ENCODE peak calls at places on chromosomes 6 and 20, in four cellular contexts. One of them, this sample, is unnamed.
A peak's percentile ranks its signal among the peaks of the same experiment; 100 is the strongest.

GRCh38 chr6:10322991-10323390 is 91.9 kb downstream of the TFAP2A start:
- DNase-seq in bronchial epithelial cell: peak; percentile 60
- DNase-seq in ascending aorta: no peak
- DNase-seq in stomach: no peak
- DNase-seq in this sample: no peak

GRCh38 chr6:133241901-133242760 is 974 bp downstream of the EYA4 start:
- DNase-seq in bronchial epithelial cell: peak; percentile 42
- DNase-seq in ascending aorta: no peak
- DNase-seq in stomach: no peak
- DNase-seq in this sample: peak; percentile 68

GRCh38 chr6:146028250-146028789 is 542 bp upstream of the GRM1 start:
- DNase-seq in bronchial epithelial cell: peak; percentile 32
- DNase-seq in ascending aorta: no peak
- DNase-seq in stomach: peak; percentile 55
- DNase-seq in this sample: peak; percentile 78

GRCh38 chr6:140912686-140913085 is 1220.0 kb upstream of the GJE1 start:
- DNase-seq in bronchial epithelial cell: peak; percentile 15
- DNase-seq in ascending aorta: no peak
- DNase-seq in stomach: no peak
- DNase-seq in this sample: no peak

GRCh38 chr6:26543953-26544352 is 5.8 kb downstream of the HMGN4 start:
- DNase-seq in bronchial epithelial cell: peak; percentile 29
- DNase-seq in ascending aorta: no peak
- DNase-seq in stomach: no peak
- DNase-seq in this sample: no peak

GRCh38 chr6:27288136-27289044 is 23.7 kb downstream of the POM121L2 start:
- DNase-seq in bronchial epithelial cell: no peak
- DNase-seq in ascending aorta: no peak
- DNase-seq in stomach: no peak
- DNase-seq in this sample: no peak

GRCh38 chr20:11020712-11021111 is 346.9 kb upstream of the JAG1 start:
- DNase-seq in bronchial epithelial cell: no peak
- DNase-seq in ascending aorta: no peak
- DNase-seq in stomach: no peak
- DNase-seq in this sample: no peak

GRCh38 chr20:17655865-17656489 is 26.1 kb downstream of the RRBP1 start:
- DNase-seq in bronchial epithelial cell: peak; percentile 57
- DNase-seq in ascending aorta: no peak
- DNase-seq in stomach: no peak
- DNase-seq in this sample: no peak

GRCh38 chr6:151303231-151303630 is 63.5 kb downstream of the AKAP12 start:
- DNase-seq in bronchial epithelial cell: no peak
- DNase-seq in ascending aorta: no peak
- DNase-seq in stomach: no peak
- DNase-seq in this sample: no peak

GRCh38 chr6:27494103-27494502 is 21.2 kb upstream of the ZNF184 start:
- DNase-seq in bronchial epithelial cell: no peak
- DNase-seq in ascending aorta: no peak
- DNase-seq in stomach: no peak
- DNase-seq in this sample: no peak

GRCh38 chr6:20056350-20056992 is 155.8 kb downstream of the MBOAT1 start:
- DNase-seq in bronchial epithelial cell: peak; percentile 51
- DNase-seq in ascending aorta: no peak
- DNase-seq in stomach: no peak
- DNase-seq in this sample: no peak

GRCh38 chr20:1562622-1563021 is 5.1 kb upstream of the SIRPD start:
- DNase-seq in bronchial epithelial cell: no peak
- DNase-seq in ascending aorta: no peak
- DNase-seq in stomach: no peak
- DNase-seq in this sample: no peak

GRCh38 chr20:32966881-32967781 is 37.1 kb downstream of the SUN5 start:
- DNase-seq in bronchial epithelial cell: no peak
- DNase-seq in ascending aorta: peak; percentile 35
- DNase-seq in stomach: peak; percentile 25
- DNase-seq in this sample: no peak

GRCh38 chr6:166862287-166862977 is 93.9 kb downstream of the RNASET2 start:
- DNase-seq in bronchial epithelial cell: no peak
- DNase-seq in ascending aorta: no peak
- DNase-seq in stomach: peak; percentile 44
- DNase-seq in this sample: no peak
- TF ChIP-seq CTCF in bronchial epithelial cell: no peak
- TF ChIP-seq CTCF in ascending aorta: peak; percentile 36
- TF ChIP-seq CTCF in stomach: no peak
- TF ChIP-seq CTCF in this sample: no peak

GRCh38 chr6:152976749-152977148 is 6.1 kb downstream of the FBXO5 start:
- DNase-seq in bronchial epithelial cell: no peak
- DNase-seq in ascending aorta: no peak
- DNase-seq in stomach: no peak
- DNase-seq in this sample: no peak
- H3K36me3 ChIP-seq in bronchial epithelial cell: no peaks in the 10 kb centered on the region
- H3K36me3 ChIP-seq in ascending aorta: peaks cover 32% of the 10 kb centered on the region
- H3K36me3 ChIP-seq in stomach: peaks cover 35% of the 10 kb centered on the region
- H3K36me3 ChIP-seq in this sample: peaks cover 17% of the 10 kb centered on the region

DNA sequence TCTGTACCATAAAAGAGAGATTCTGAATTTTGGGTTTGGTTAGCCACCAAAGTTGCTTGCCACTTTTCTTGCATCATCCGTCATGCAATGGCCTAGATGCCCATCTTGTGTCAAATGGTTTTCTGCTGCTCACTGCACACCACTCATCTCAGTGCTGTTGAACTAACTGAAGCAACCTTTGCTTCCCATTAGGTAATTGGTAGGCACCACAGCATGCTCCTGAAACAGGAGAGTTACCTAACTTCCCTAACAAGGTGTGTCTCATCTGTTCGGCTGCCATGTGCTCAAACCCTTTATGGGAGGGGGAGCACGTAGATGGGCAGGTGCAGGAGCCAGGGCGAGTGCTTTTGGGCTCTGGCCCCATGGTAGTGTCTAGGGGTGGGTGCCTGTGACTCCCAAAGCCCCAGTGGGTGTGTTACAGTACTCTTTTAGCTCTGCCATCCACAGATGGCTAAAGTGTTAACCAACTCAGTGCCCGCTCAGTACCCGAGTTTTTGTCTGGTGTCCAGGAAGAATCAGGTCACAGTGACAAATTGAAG is 147.4 kb upstream of the SPACA1 start:
- DNase-seq in bronchial epithelial cell: no peak
- DNase-seq in ascending aorta: no peak
- DNase-seq in stomach: no peak
- DNase-seq in this sample: no peak
- H3K27me3 ChIP-seq in bronchial epithelial cell: no peaks in the 10 kb centered on the region
- H3K27me3 ChIP-seq in ascending aorta: no peaks in the 10 kb centered on the region
- H3K27me3 ChIP-seq in stomach: no peaks in the 10 kb centered on the region
- H3K27me3 ChIP-seq in this sample: no peaks in the 10 kb centered on the region

DNA sequence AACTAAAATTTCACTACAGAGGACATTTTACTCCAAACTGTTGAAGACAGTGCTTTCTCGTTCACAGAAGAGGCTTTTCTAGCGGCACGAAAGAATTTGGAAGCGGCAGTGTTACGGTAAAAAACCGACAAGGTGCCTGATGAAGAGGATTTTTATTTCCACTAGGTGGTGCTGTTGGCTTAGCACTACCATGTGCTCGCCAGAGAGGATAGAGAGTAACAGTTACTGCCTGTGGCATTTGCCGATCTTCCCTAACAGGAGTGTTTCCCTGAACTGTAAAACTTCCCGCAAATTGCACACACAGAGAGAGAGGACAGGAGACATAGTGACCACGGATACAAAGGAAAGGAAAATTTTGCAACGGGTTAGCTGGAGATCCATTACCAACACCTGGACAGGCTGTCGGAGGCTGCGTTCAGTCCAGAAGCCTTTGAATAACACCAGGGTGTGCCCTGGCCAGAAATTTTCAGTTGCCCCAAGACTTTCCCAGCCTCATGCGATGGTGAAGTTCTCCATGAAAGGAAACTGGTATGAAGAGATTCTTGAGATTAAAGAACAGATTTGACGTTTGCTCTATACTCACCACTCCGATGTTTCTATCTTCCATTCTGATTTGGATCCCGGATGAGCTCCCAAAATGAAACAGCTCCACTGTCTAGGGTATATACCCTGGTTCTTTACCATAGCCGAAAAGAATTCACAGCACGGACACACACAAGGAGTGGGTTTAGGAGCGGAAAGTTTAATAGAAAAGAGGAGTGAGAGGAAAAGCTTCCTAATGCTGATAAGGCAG is 48.1 kb downstream of the HLA-DPB1 start:
- DNase-seq in bronchial epithelial cell: peak; percentile 33
- DNase-seq in ascending aorta: no peak
- DNase-seq in stomach: no peak
- DNase-seq in this sample: no peak
- TF ChIP-seq CTCF in bronchial epithelial cell: peak; percentile 40
- TF ChIP-seq CTCF in ascending aorta: peak; percentile 7
- TF ChIP-seq CTCF in stomach: no peak
- TF ChIP-seq CTCF in this sample: no peak

GRCh38 chr6:30599625-30600324 is 17.3 kb downstream of the PPP1R10 start:
- DNase-seq in bronchial epithelial cell: no peak
- DNase-seq in ascending aorta: no peak
- DNase-seq in stomach: no peak
- DNase-seq in this sample: no peak

GRCh38 chr6:30600576-30600975 is 16.5 kb downstream of the PPP1R10 start:
- DNase-seq in bronchial epithelial cell: no peak
- DNase-seq in ascending aorta: no peak
- DNase-seq in stomach: peak; percentile 28
- DNase-seq in this sample: no peak

GRCh38 chr6:30601815-30602641 is 15.0 kb downstream of the PPP1R10 start:
- DNase-seq in bronchial epithelial cell: no peak
- DNase-seq in ascending aorta: no peak
- DNase-seq in stomach: no peak
- DNase-seq in this sample: peak; percentile 54

GRCh38 chr6:30601436-30601814 is 15.6 kb downstream of the PPP1R10 start:
- DNase-seq in bronchial epithelial cell: no peak
- DNase-seq in ascending aorta: no peak
- DNase-seq in stomach: no peak
- DNase-seq in this sample: no peak

DNA sequence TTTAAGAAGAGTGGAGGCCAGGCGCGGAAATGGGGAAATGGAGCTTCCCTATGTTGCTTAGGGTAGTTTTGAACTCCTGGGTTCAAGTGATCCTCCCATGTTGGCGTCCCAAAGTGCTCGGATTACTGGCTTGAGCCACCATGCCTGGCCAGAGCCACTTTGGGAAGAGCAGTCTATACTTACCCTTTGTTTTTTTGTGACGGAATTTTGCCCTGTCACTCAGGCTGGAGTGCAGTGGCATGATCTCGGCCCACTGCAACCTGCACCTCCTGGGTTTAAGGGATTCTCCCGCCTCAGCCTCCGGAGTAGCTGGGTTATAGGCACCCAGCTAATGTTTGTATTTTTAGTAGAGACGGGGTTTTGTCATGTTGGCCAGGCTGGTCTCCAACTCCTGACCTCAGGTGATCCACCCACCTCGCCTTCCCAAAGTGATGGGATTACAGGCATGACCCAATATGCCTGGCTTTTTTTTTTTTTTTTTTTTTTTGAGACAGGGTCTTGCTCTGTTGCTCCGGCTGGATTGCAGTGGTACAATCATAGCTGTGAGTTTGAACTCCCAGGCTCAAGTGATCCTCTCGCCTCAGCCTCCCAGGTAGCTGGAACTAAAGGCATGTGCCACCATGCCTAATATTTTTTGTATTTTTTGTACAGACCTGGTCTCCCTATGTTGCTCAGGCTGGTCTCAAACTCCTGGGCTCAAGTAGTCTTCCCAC is 18.0 kb downstream of the PPP1R10 start:
- DNase-seq in bronchial epithelial cell: no peak
- DNase-seq in ascending aorta: no peak
- DNase-seq in stomach: no peak
- DNase-seq in this sample: no peak
- H3K36me3 ChIP-seq in bronchial epithelial cell: peaks cover 19% of the 10 kb centered on the region
- H3K36me3 ChIP-seq in ascending aorta: peaks cover 50% of the 10 kb centered on the region
- H3K36me3 ChIP-seq in stomach: peaks cover 52% of the 10 kb centered on the region
- H3K36me3 ChIP-seq in this sample: peaks cover 32% of the 10 kb centered on the region

DNA sequence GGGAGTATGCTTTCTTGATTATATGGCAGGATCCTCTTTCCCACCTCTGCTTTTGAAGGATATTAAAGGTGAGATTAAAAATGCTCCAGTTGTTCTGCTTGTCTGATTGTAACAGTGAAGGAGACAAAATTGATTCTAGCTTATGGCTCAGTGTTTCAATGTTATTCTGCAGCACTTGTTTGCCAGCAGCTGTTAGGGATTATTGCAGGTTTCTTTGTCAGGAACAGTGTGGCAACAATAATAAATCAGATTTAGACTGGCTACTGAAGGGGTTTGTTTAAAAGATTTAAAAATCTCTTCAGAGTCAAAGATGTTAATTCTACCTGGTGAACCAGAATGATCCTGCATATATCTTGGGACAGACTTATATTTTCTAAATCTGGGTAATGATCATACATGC is 126.9 kb downstream of the LAMA2 start:
- DNase-seq in bronchial epithelial cell: no peak
- DNase-seq in ascending aorta: no peak
- DNase-seq in stomach: no peak
- DNase-seq in this sample: no peak
- H3K27me3 ChIP-seq in bronchial epithelial cell: no peaks in the 10 kb centered on the region
- H3K27me3 ChIP-seq in ascending aorta: no peaks in the 10 kb centered on the region
- H3K27me3 ChIP-seq in stomach: no peaks in the 10 kb centered on the region
- H3K27me3 ChIP-seq in this sample: no peaks in the 10 kb centered on the region

GRCh38 chr6:109783245-109783990 is 92.3 kb downstream of the FIG4 start:
- DNase-seq in bronchial epithelial cell: no peak
- DNase-seq in ascending aorta: no peak
- DNase-seq in stomach: no peak
- DNase-seq in this sample: no peak
- TF ChIP-seq CTCF in bronchial epithelial cell: peak; percentile 19
- TF ChIP-seq CTCF in ascending aorta: no peak
- TF ChIP-seq CTCF in stomach: no peak
- TF ChIP-seq CTCF in this sample: peak; percentile 26

GRCh38 chr6:73811706-73812105 is 115.7 kb downstream of the CD109 start:
- DNase-seq in bronchial epithelial cell: no peak
- DNase-seq in ascending aorta: no peak
- DNase-seq in stomach: no peak
- DNase-seq in this sample: no peak
- H3K36me3 ChIP-seq in bronchial epithelial cell: peaks cover 5% of the 10 kb centered on the region
- H3K36me3 ChIP-seq in ascending aorta: peaks cover 10% of the 10 kb centered on the region
- H3K36me3 ChIP-seq in stomach: no peaks in the 10 kb centered on the region
- H3K36me3 ChIP-seq in this sample: no peaks in the 10 kb centered on the region

DNA sequence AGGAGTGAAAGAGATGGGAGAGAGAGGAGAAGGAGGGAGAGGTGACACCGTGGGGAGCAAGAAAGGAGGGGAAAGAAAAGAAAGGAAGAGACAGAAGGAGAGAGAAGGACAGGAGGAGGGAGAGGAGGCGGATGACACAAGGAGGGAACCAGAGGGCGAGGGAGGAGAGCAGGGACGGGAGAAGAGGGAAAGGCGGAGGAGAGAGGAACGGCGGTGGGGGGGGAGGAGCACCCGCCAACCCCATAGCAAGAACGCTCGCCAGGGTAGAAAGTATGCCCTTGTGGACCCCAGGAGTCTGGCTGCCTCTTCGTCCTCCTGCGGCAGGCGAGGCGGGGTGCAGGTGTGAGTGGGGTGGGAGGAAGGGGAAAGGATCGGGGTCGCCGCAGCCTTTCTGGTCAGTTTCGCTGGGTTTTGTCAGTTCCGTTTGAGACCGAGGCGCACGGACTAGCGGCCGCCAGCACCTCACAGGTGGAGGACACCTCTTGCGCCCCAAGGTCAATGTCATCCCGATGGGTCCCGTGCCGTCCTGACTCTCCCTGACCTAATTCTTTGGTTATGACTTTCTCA is 4.4 kb upstream of the INSM1 start:
- DNase-seq in bronchial epithelial cell: no peak
- DNase-seq in ascending aorta: no peak
- DNase-seq in stomach: no peak
- DNase-seq in this sample: no peak
- H3K27me3 ChIP-seq in bronchial epithelial cell: peaks cover 47% of the 10 kb centered on the region
- H3K27me3 ChIP-seq in ascending aorta: peaks cover 19% of the 10 kb centered on the region
- H3K27me3 ChIP-seq in stomach: peaks cover 29% of the 10 kb centered on the region
- H3K27me3 ChIP-seq in this sample: peaks cover 34% of the 10 kb centered on the region

This sample was measured in pancreas.